ENCODE peak calls at places on chromosomes 11 and 22, in five cellular contexts. T, O, W, X and E are unnamed samples. For H3K27me3 and H3K36me3, the result is how much of the 10 kb centered on the place peaks cover.

GRCh38 chr11:6736495-6737121 is 35.2 kb downstream of the OR2AG2 start:
- DNase-seq in X (no peak), W (peak), O (no peak), T (no peak), E (no peak)

GRCh38 chr11:30586251-30587144 is at the start of gene MPPED2:
- DNase-seq in T (no peak), O (no peak), X (no peak), W (no peak), E (peak)

GRCh38 chr11:45383229-45383628 is 97.1 kb upstream of the SYT13 start:
- DNase-seq in O (no peak), T (no peak), W (peak), X (no peak), E (no peak)

GRCh38 chr22:22449819-22450218 is 58.7 kb downstream of the ZNF280B start:
- DNase-seq in W (no peak), T (no peak), X (no peak), O (no peak), E (no peak)

GRCh38 chr11:94129505-94130335 is 1.1 kb downstream of the PANX1 start:
- DNase-seq in O (peak), W (peak), T (peak), X (peak), E (peak)

GRCh38 chr11:125370561-125371389 is 125.3 kb downstream of the FEZ1 start:
- DNase-seq in O (no peak), T (no peak), X (no peak), W (no peak), E (no peak)

GRCh38 chr11:67584205-67584880 is 731 bp downstream of the GSTP1 start:
- DNase-seq in W (peak), X (peak), O (peak), T (peak), E (no peak)

GRCh38 chr11:116397556-116398167 is 375.1 kb downstream of the BUD13 start:
- DNase-seq in W (no peak), T (no peak), X (no peak), O (no peak), E (no peak)

GRCh38 chr11:99548264-99548663 is 527.5 kb downstream of the CNTN5 start:
- DNase-seq in W (peak), O (peak), X (no peak), T (peak), E (no peak)

GRCh38 chr11:1805525-1805924 is 29.3 kb upstream of the SYT8 start:
- DNase-seq in O (no peak), X (no peak), T (no peak), W (no peak), E (no peak)

GRCh38 chr22:43239102-43239875 is 52.4 kb upstream of the TTLL12 start:
- DNase-seq in W (no peak), T (no peak), O (no peak), X (no peak), E (no peak)

GRCh38 chr11:121965330-121965729 is 150.7 kb downstream of the BLID start:
- DNase-seq in T (peak), W (peak), O (peak), X (no peak), E (no peak)

GRCh38 chr11:23653071-23653675 is 792.9 kb upstream of the CCDC179 start:
- DNase-seq in T (no peak), O (no peak), X (no peak), W (no peak), E (no peak)

GRCh38 chr22:24510694-24511625 is 15.8 kb downstream of the UPB1 start:
- DNase-seq in X (no peak), W (peak), O (no peak), T (peak), E (no peak)

GRCh38 chr22:38016182-38017078 is 32.1 kb upstream of the SOX10 start:
- DNase-seq in T (peak), O (peak), W (peak), X (peak), E (no peak)

GRCh38 chr22:17097701-17098100 is 12.9 kb downstream of the IL17RA start:
- DNase-seq in T (no peak), X (no peak), O (no peak), W (no peak), E (no peak)

GRCh38 chr11:110907629-110908028 is 195.4 kb upstream of the ARHGAP20 start:
- DNase-seq in W (peak), T (peak), X (no peak), O (peak), E (peak)

GRCh38 chr11:62953811-62954210 is 31.0 kb downstream of the SLC22A6 start:
- DNase-seq in X (no peak), O (peak), W (peak), T (peak), E (no peak)

GRCh38 chr11:16410479-16410878 is 54.1 kb upstream of the SOX6 start:
- DNase-seq in O (no peak), T (no peak), X (no peak), W (no peak), E (no peak)

GRCh38 chr22:27752771-27753170 is 48.8 kb downstream of the MN1 start:
- DNase-seq in T (no peak), W (peak), O (peak), X (no peak), E (no peak)

GRCh38 chr11:28464252-28464867 is 356.2 kb downstream of the METTL15 start:
- DNase-seq in W (peak), X (no peak), T (peak), O (no peak), E (no peak)

GRCh38 chr11:99370557-99371200 is 349.9 kb downstream of the CNTN5 start:
- DNase-seq in W (peak), X (no peak), T (peak), O (peak), E (no peak)

GRCh38 chr11:60363542-60364525 is 14.5 kb upstream of the MS4A7 start:
- DNase-seq in T (peak), O (peak), W (peak), X (peak), E (peak)

GRCh38 chr11:67230406-67230805 is 35.9 kb upstream of the GRK2 start:
- DNase-seq in W (no peak), X (no peak), O (peak), T (no peak), E (no peak)

GRCh38 chr22:38872831-38873248 is 824 bp upstream of the CBX6 start:
- DNase-seq in W (peak), O (no peak), T (peak), X (no peak), E (no peak)

GRCh38 chr11:35911013-35911412 is 32.8 kb upstream of the LDLRAD3 start:
- DNase-seq in X (no peak), O (no peak), T (no peak), W (no peak), E (no peak)

GRCh38 chr11:35906681-35907080 is 37.2 kb upstream of the LDLRAD3 start:
- DNase-seq in W (no peak), X (no peak), O (no peak), T (no peak), E (no peak)

GRCh38 chr11:35905901-35906661 is 37.8 kb upstream of the LDLRAD3 start:
- DNase-seq in W (peak), O (peak), X (no peak), T (peak), E (no peak)

GRCh38 chr11:35909866-35910265 is 34.0 kb upstream of the LDLRAD3 start:
- DNase-seq in O (no peak), X (no peak), T (no peak), W (no peak), E (no peak)

GRCh38 chr11:35907648-35908431 is 36.0 kb upstream of the LDLRAD3 start:
- DNase-seq in X (peak), W (peak), T (peak), O (peak), E (no peak)
- H3K4me3 ChIP-seq in X (no peak), W (no peak), T (no peak), O (no peak), E (no peak)

GRCh38 chr11:124170801-124171586 is 12.2 kb upstream of the OR10D3 start:
- DNase-seq in O (peak), W (no peak), T (no peak), X (no peak), E (no peak)
- H3K27me3 ChIP-seq in O (under half), W (under half), T (under half), X (under half), E (under half)

GRCh38 chr22:31897842-31898241 is 46.5 kb upstream of the YWHAH start:
- DNase-seq in W (no peak), T (peak), O (no peak), X (no peak), E (no peak)
- H3K36me3 ChIP-seq in W (under half), T (under half), O (under half), X (half or more), E (under half)

GRCh38 chr11:103624708-103625623 is 411.5 kb upstream of the DDI1 start:
- DNase-seq in O (peak), X (no peak), W (peak), T (peak), E (no peak)
- H3K4me3 ChIP-seq in O (no peak), X (no peak), W (no peak), T (no peak), E (no peak)

GRCh38 chr22:25884121-25884520 is 142.1 kb downstream of the MYO18B start:
- DNase-seq in T (no peak), O (no peak), X (no peak), W (no peak), E (no peak)
- H3K27me3 ChIP-seq in T (under half), O (under half), X (under half), W (under half), E (under half)

GRCh38 chr11:35204614-35205013 is 65.6 kb downstream of the CD44 start:
- DNase-seq in W (no peak), O (no peak), X (no peak), T (no peak), E (no peak)
- H3K36me3 ChIP-seq in W (under half), O (half or more), X (half or more), T (half or more), E (half or more)

GRCh38 chr11:92227954-92228935 is 3.6 kb downstream of the FAT3 start:
- DNase-seq in W (no peak), O (no peak), X (no peak), T (no peak), E (no peak)

GRCh38 chr11:92225563-92226308 is 1.1 kb downstream of the FAT3 start:
- DNase-seq in X (no peak), W (peak), O (no peak), T (no peak), E (no peak)

GRCh38 chr11:92227233-92227593 is 2.6 kb downstream of the FAT3 start:
- DNase-seq in O (no peak), X (no peak), T (no peak), W (no peak), E (no peak)

GRCh38 chr11:92225206-92225562 is 566 bp downstream of the FAT3 start:
- DNase-seq in W (no peak), X (no peak), T (no peak), O (no peak), E (no peak)

DNA sequence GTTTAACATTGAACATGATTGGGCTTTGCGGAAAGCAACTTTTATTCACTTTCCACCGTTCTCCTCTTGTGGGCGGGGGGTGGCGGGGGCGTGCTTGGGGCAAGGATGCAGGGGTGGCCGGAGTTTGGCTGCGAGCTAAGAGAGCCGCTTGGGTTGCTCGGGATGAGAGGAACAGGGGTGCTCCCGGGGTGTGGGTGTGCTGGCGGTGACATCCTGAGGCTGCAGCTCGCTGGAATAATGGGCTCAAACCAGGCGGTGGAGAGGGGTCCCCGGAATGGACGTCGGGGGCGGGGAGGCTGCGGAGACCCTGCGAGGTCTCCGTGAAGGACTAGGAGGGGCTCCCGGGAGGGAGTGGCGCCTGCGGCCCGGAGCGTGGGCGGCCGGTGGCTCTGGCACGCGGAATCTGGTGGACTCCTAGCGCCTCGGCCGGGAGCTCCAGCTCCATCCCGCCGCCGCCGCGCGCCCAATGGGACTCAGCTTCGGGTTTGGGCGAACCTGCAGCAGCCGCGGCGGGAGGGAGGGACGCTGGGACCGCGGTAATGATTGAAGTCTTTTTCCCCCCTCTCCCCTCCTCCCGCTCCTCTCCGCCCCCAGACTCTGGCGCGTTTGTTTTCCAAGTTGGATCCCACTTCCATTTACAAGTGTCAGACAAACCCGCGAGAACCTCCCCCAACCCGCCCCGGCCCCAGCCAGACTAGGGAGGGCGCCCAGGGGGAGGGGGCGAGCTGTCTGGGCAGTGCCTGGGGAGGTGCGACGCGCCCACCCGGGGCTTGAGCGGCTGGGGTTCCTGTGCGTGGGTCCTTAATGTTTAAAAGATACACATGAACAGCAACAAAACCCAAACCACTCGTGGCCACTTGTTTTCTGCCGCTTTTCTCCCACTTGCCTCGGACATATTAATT is 2.0 kb downstream of the FAT3 start:
- DNase-seq in T (no peak), O (no peak), W (no peak), X (no peak), E (no peak)
- H3K4me3 ChIP-seq in T (peak), O (no peak), W (peak), X (peak), E (no peak)

DNA sequence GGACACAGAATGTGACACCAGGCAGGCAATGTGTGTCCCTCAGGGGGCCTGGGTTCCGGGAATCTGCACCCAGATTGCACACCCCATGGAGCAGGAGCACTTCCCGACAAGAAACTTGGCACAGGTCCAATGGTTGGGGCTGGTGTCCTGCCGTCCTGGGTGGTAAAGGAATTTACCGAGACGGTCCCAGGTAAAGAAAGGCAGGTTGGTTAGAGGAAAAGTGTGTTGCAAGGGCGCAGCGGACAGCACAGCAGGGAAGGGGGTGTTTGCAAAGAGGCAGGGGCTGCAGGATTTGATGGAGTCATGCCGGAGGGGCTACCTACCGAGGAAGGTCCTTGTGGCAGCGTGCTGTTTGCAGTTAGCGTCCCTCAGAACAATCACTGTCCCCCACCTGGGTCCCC is 1424.2 kb downstream of the BRD1 start:
- DNase-seq in O (no peak), T (no peak), X (no peak), W (no peak), E (no peak)
- H3K27me3 ChIP-seq in O (under half), T (under half), X (under half), W (under half), E (under half)

DNA sequence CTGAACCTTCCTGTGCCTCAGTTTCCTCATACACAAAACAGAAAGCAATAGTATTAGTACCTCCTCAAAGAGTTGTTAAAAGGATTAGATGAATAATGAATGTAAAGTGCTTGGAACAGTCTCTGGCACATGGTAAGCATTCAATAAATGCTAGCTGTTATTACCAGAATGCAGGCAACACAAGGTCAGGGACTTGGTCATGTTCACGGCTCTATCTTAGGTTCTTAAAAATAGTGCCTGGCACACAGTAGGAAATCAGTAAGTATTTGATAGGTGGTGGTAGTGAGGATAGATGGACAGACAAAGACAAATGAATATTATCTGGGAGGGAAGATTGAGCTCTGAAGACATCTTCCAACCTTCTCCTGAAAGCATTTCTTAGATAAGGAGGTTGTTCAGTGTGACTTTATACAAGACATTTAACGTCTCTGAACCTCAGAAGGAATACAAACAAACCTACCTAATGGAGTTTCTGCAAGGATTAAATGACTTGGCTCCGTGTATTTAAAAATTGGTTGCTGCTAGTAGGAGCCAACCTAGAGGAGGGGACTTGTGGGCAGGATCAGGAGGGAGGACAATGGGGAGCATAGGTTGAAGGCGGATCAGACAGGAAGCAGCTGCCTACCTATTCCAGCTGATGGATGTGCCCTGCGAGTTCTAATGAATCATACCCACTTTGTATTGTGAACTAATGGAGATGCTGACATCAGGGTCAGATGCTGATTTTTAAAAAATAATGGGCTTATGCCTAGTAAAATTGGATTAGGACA is 94.1 kb downstream of the DBX1 start:
- DNase-seq in O (no peak), T (no peak), X (no peak), W (no peak), E (no peak)
- H3K36me3 ChIP-seq in O (under half), T (under half), X (half or more), W (half or more), E (under half)